ENCODE peak calls at places on chromosomes 2 and 18, in seven cellular contexts. One of them, this sample, is unnamed.

GRCh38 chr2:130918421-130918820 is 81.7 kb downstream of the ARHGEF4 start:
- DNase-seq in HS-5: no peak
- DNase-seq in LoVo: no peak
- DNase-seq in brain microvascular endothelial cell: no peak
- DNase-seq in nephron progenitor cell: no peak
- DNase-seq in activated B cell treated with CpG ODN at 0.5 μM for 24 hours: no peak
- DNase-seq in bronchial epithelial cell: no peak
- DNase-seq in this sample: no peak

GRCh38 chr2:236769981-236770671 is 200.5 kb downstream of the ACKR3 start:
- DNase-seq in LoVo: peak; percentile 20
- DNase-seq in bronchial epithelial cell: peak; percentile 100
- DNase-seq in nephron progenitor cell: no peak
- DNase-seq in HS-5: peak; percentile 100
- DNase-seq in brain microvascular endothelial cell: peak; percentile 100
- DNase-seq in activated B cell treated with CpG ODN at 0.5 μM for 24 hours: no peak
- DNase-seq in this sample: no peak

GRCh38 chr2:169069341-169069740 is at the start of gene DHRS9:
- DNase-seq in brain microvascular endothelial cell: peak; percentile 87
- DNase-seq in HS-5: peak; percentile 92
- DNase-seq in bronchial epithelial cell: peak; percentile 99
- DNase-seq in activated B cell treated with CpG ODN at 0.5 μM for 24 hours: no peak
- DNase-seq in nephron progenitor cell: no peak
- DNase-seq in LoVo: peak; percentile 76
- DNase-seq in this sample: peak; percentile 40

GRCh38 chr2:232955856-232956255 is 57.2 kb downstream of the NGEF start:
- DNase-seq in activated B cell treated with CpG ODN at 0.5 μM for 24 hours: no peak
- DNase-seq in brain microvascular endothelial cell: no peak
- DNase-seq in HS-5: no peak
- DNase-seq in bronchial epithelial cell: no peak
- DNase-seq in nephron progenitor cell: no peak
- DNase-seq in LoVo: no peak
- DNase-seq in this sample: no peak

GRCh38 chr2:136242687-136243277 is 124.8 kb upstream of the CXCR4 start:
- DNase-seq in activated B cell treated with CpG ODN at 0.5 μM for 24 hours: no peak
- DNase-seq in nephron progenitor cell: no peak
- DNase-seq in bronchial epithelial cell: peak; percentile 20
- DNase-seq in LoVo: no peak
- DNase-seq in brain microvascular endothelial cell: peak; percentile 32
- DNase-seq in HS-5: no peak
- DNase-seq in this sample: no peak

GRCh38 chr2:192026064-192026715 is 168.5 kb downstream of the TMEFF2 start:
- DNase-seq in nephron progenitor cell: no peak
- DNase-seq in brain microvascular endothelial cell: no peak
- DNase-seq in LoVo: no peak
- DNase-seq in HS-5: no peak
- DNase-seq in bronchial epithelial cell: no peak
- DNase-seq in activated B cell treated with CpG ODN at 0.5 μM for 24 hours: no peak
- DNase-seq in this sample: peak; percentile 36

GRCh38 chr18:13258792-13259385 is 40.3 kb downstream of the LDLRAD4 start:
- DNase-seq in bronchial epithelial cell: no peak
- DNase-seq in HS-5: no peak
- DNase-seq in activated B cell treated with CpG ODN at 0.5 μM for 24 hours: no peak
- DNase-seq in nephron progenitor cell: no peak
- DNase-seq in LoVo: no peak
- DNase-seq in brain microvascular endothelial cell: no peak
- DNase-seq in this sample: no peak

GRCh38 chr2:19540739-19541503 is 182.5 kb upstream of the OSR1 start:
- DNase-seq in brain microvascular endothelial cell: peak; percentile 78
- DNase-seq in nephron progenitor cell: no peak
- DNase-seq in activated B cell treated with CpG ODN at 0.5 μM for 24 hours: no peak
- DNase-seq in LoVo: peak; percentile 87
- DNase-seq in HS-5: peak; percentile 95
- DNase-seq in bronchial epithelial cell: peak; percentile 95
- DNase-seq in this sample: peak; percentile 46

GRCh38 chr2:20232837-20233207 is 7.9 kb upstream of the SDC1 start:
- DNase-seq in bronchial epithelial cell: peak; percentile 99
- DNase-seq in nephron progenitor cell: no peak
- DNase-seq in LoVo: no peak
- DNase-seq in brain microvascular endothelial cell: no peak
- DNase-seq in HS-5: no peak
- DNase-seq in activated B cell treated with CpG ODN at 0.5 μM for 24 hours: no peak
- DNase-seq in this sample: no peak

GRCh38 chr2:164992818-164993217 is 37.5 kb upstream of the SLC38A11 start:
- DNase-seq in nephron progenitor cell: peak; percentile 50
- DNase-seq in HS-5: peak; percentile 82
- DNase-seq in brain microvascular endothelial cell: peak; percentile 89
- DNase-seq in bronchial epithelial cell: peak; percentile 85
- DNase-seq in activated B cell treated with CpG ODN at 0.5 μM for 24 hours: no peak
- DNase-seq in LoVo: peak; percentile 77
- DNase-seq in this sample: peak; percentile 79

GRCh38 chr2:120624738-120625446 is 110.8 kb upstream of the GLI2 start:
- DNase-seq in LoVo: no peak
- DNase-seq in brain microvascular endothelial cell: no peak
- DNase-seq in nephron progenitor cell: no peak
- DNase-seq in bronchial epithelial cell: no peak
- DNase-seq in HS-5: no peak
- DNase-seq in activated B cell treated with CpG ODN at 0.5 μM for 24 hours: no peak
- DNase-seq in this sample: no peak

GRCh38 chr2:148106331-148106730 is 85.4 kb downstream of the MBD5 start:
- DNase-seq in HS-5: no peak
- DNase-seq in LoVo: no peak
- DNase-seq in brain microvascular endothelial cell: no peak
- DNase-seq in nephron progenitor cell: no peak
- DNase-seq in activated B cell treated with CpG ODN at 0.5 μM for 24 hours: no peak
- DNase-seq in bronchial epithelial cell: no peak
- DNase-seq in this sample: no peak

GRCh38 chr18:183769-184168 is 25.4 kb downstream of the USP14 start:
- DNase-seq in brain microvascular endothelial cell: peak; percentile 6
- DNase-seq in HS-5: no peak
- DNase-seq in nephron progenitor cell: no peak
- DNase-seq in LoVo: peak; percentile 22
- DNase-seq in bronchial epithelial cell: no peak
- DNase-seq in activated B cell treated with CpG ODN at 0.5 μM for 24 hours: no peak
- DNase-seq in this sample: no peak

GRCh38 chr2:234932591-234933168 is 19.1 kb upstream of the SH3BP4 start:
- DNase-seq in LoVo: no peak
- DNase-seq in nephron progenitor cell: no peak
- DNase-seq in brain microvascular endothelial cell: no peak
- DNase-seq in HS-5: no peak
- DNase-seq in activated B cell treated with CpG ODN at 0.5 μM for 24 hours: no peak
- DNase-seq in bronchial epithelial cell: no peak
- DNase-seq in this sample: no peak

GRCh38 chr2:106956879-106957278 is 70.9 kb upstream of the ST6GAL2 start:
- DNase-seq in LoVo: no peak
- DNase-seq in activated B cell treated with CpG ODN at 0.5 μM for 24 hours: no peak
- DNase-seq in nephron progenitor cell: no peak
- DNase-seq in bronchial epithelial cell: no peak
- DNase-seq in HS-5: peak; percentile 94
- DNase-seq in brain microvascular endothelial cell: peak; percentile 96
- DNase-seq in this sample: no peak

GRCh38 chr2:106537047-106537446 is 49.9 kb downstream of the CD8B2 start:
- DNase-seq in HS-5: no peak
- DNase-seq in activated B cell treated with CpG ODN at 0.5 μM for 24 hours: no peak
- DNase-seq in brain microvascular endothelial cell: no peak
- DNase-seq in nephron progenitor cell: no peak
- DNase-seq in bronchial epithelial cell: no peak
- DNase-seq in LoVo: no peak
- DNase-seq in this sample: no peak

GRCh38 chr18:58125183-58125582 is 81.2 kb downstream of the NEDD4L start:
- DNase-seq in bronchial epithelial cell: peak; percentile 13
- DNase-seq in brain microvascular endothelial cell: peak; percentile 15
- DNase-seq in activated B cell treated with CpG ODN at 0.5 μM for 24 hours: no peak
- DNase-seq in LoVo: no peak
- DNase-seq in HS-5: no peak
- DNase-seq in nephron progenitor cell: no peak
- DNase-seq in this sample: no peak

GRCh38 chr2:148044322-148044721 is 23.4 kb downstream of the MBD5 start:
- DNase-seq in HS-5: no peak
- DNase-seq in bronchial epithelial cell: peak; percentile 73
- DNase-seq in nephron progenitor cell: no peak
- DNase-seq in LoVo: no peak
- DNase-seq in activated B cell treated with CpG ODN at 0.5 μM for 24 hours: no peak
- DNase-seq in brain microvascular endothelial cell: no peak
- DNase-seq in this sample: no peak

GRCh38 chr2:149314687-149315086 is 15.7 kb upstream of the LYPD6 start:
- DNase-seq in nephron progenitor cell: no peak
- DNase-seq in LoVo: no peak
- DNase-seq in brain microvascular endothelial cell: no peak
- DNase-seq in activated B cell treated with CpG ODN at 0.5 μM for 24 hours: no peak
- DNase-seq in HS-5: no peak
- DNase-seq in bronchial epithelial cell: no peak
- DNase-seq in this sample: no peak

GRCh38 chr18:21911551-21911950 is 171.0 kb downstream of the MIB1 start:
- DNase-seq in nephron progenitor cell: no peak
- DNase-seq in bronchial epithelial cell: no peak
- DNase-seq in brain microvascular endothelial cell: no peak
- DNase-seq in activated B cell treated with CpG ODN at 0.5 μM for 24 hours: no peak
- DNase-seq in HS-5: no peak
- DNase-seq in LoVo: no peak
- DNase-seq in this sample: no peak

GRCh38 chr18:5413447-5413846 is 117.9 kb upstream of the ZBTB14 start:
- DNase-seq in LoVo: no peak
- DNase-seq in nephron progenitor cell: no peak
- DNase-seq in brain microvascular endothelial cell: no peak
- DNase-seq in activated B cell treated with CpG ODN at 0.5 μM for 24 hours: no peak
- DNase-seq in HS-5: no peak
- DNase-seq in bronchial epithelial cell: no peak
- DNase-seq in this sample: no peak

GRCh38 chr18:58668211-58668610 is 3.1 kb upstream of the MALT1 start:
- DNase-seq in nephron progenitor cell: no peak
- DNase-seq in brain microvascular endothelial cell: no peak
- DNase-seq in bronchial epithelial cell: peak; percentile 47
- DNase-seq in activated B cell treated with CpG ODN at 0.5 μM for 24 hours: no peak
- DNase-seq in HS-5: no peak
- DNase-seq in LoVo: no peak
- DNase-seq in this sample: no peak

GRCh38 chr2:211408485-211408884 is 852.1 kb downstream of the CPS1 start:
- DNase-seq in activated B cell treated with CpG ODN at 0.5 μM for 24 hours: no peak
- DNase-seq in bronchial epithelial cell: peak; percentile 97
- DNase-seq in LoVo: peak; percentile 7
- DNase-seq in brain microvascular endothelial cell: peak; percentile 31
- DNase-seq in nephron progenitor cell: no peak
- DNase-seq in HS-5: no peak
- DNase-seq in this sample: peak; percentile 37

GRCh38 chr2:235843591-235844395 is 324.4 kb downstream of the GBX2 start:
- DNase-seq in LoVo: no peak
- DNase-seq in bronchial epithelial cell: no peak
- DNase-seq in nephron progenitor cell: no peak
- DNase-seq in brain microvascular endothelial cell: no peak
- DNase-seq in HS-5: no peak
- DNase-seq in activated B cell treated with CpG ODN at 0.5 μM for 24 hours: no peak
- DNase-seq in this sample: no peak

This sample was measured in NCI-H460.